ENCODE peak calls at places on chromosomes 5 and 9, in eight cellular contexts. A is substantia nigra; Q is mucosa of descending colon; U is ovary; F is iPS DF 19.7; B is ELR; Y is naive thymus-derived CD8-positive, alpha-beta T cell; D is mesenchymal stem cell. M is an unnamed sample.
A peak's percentile ranks its signal among the peaks of the same experiment; 100 is the strongest.

GRCh38 chr9:90198956-90199355 is 443.7 kb downstream of the DIRAS2 start:
- DNase-seq in B (no peak), D (no peak), U (no peak), F (no peak), A (no peak), Y (no peak), Q (no peak), M (no peak)

GRCh38 chr9:131420913-131421312 is 27.0 kb downstream of the PRRC2B start:
- DNase-seq in U (no peak), Y (no peak), F (no peak), D (peak; percentile 74), B (peak; percentile 49), Q (no peak), A (no peak), M (no peak)

GRCh38 chr5:131277415-131277814 is 13.6 kb downstream of the CDC42SE2 start:
- DNase-seq in Y (no peak), B (no peak), F (no peak), U (no peak), Q (no peak), A (no peak), D (no peak), M (no peak)

GRCh38 chr5:98309785-98310566 is 463.5 kb upstream of the RGMB start:
- DNase-seq in D (peak; percentile 100), U (no peak), F (peak; percentile 69), A (no peak), Q (no peak), B (peak; percentile 100), Y (no peak), M (peak; percentile 39)

GRCh38 chr5:958701-959571 is 49.7 kb upstream of the NKD2 start:
- DNase-seq in Y (no peak), D (peak; percentile 20), U (peak; percentile 40), F (no peak), B (peak; percentile 50), Q (peak; percentile 67), A (no peak), M (no peak)

GRCh38 chr5:134736173-134736812 is 2.1 kb upstream of the CAMLG start:
- DNase-seq in F (no peak), Q (no peak), U (no peak), Y (no peak), A (no peak), D (no peak), B (no peak), M (no peak)

GRCh38 chr5:68239485-68239884 is 23.9 kb downstream of the PIK3R1 start:
- DNase-seq in Y (peak; percentile 90), U (peak; percentile 72), Q (peak; percentile 86), A (peak; percentile 42), F (no peak), B (peak; percentile 84), D (peak; percentile 90), M (no peak)

GRCh38 chr9:29203216-29203930 is 1630.1 kb upstream of the C9orf72 start:
- DNase-seq in U (no peak), D (peak; percentile 86), Y (no peak), B (no peak), Q (no peak), F (no peak), A (no peak), M (no peak)

M was measured in iPS DF 6.9.